ENCODE peak calls at places on chromosomes 16 and 17, in eight cellular contexts. I, M, Q, K, D, Z, A and W are unnamed samples.

GRCh38 chr17:7632492-7632894 is 2.6 kb downstream of the SHBG start:
- DNase-seq in Z (peak), Q (no peak), D (peak), A (no peak), K (peak), I (peak), M (peak), W (peak)

GRCh38 chr17:76682306-76682705 is 28.5 kb downstream of the MXRA7 start:
- DNase-seq in Z (no peak), D (no peak), A (no peak), Q (peak), M (no peak), I (no peak), K (no peak), W (no peak)

GRCh38 chr17:11324846-11325420 is 83.9 kb downstream of the SHISA6 start:
- DNase-seq in Z (no peak), D (no peak), Q (no peak), I (no peak), A (no peak), K (no peak), M (no peak), W (no peak)

GRCh38 chr16:31484491-31485171 is 1.7 kb downstream of the SLC5A2 start:
- DNase-seq in Q (no peak), Z (no peak), D (no peak), K (peak), M (no peak), A (no peak), I (peak), W (no peak)

GRCh38 chr16:81005644-81006471 is 827 bp downstream of the CMC2 start:
- DNase-seq in Z (peak), I (peak), M (no peak), Q (no peak), A (no peak), D (no peak), K (no peak), W (no peak)

GRCh38 chr16:4232541-4233386 is 9.1 kb downstream of the SRL start:
- DNase-seq in A (no peak), D (no peak), K (no peak), Z (no peak), Q (peak), M (no peak), I (no peak), W (no peak)

GRCh38 chr16:4537376-4538066 is 1.1 kb downstream of the CDIP1 start:
- DNase-seq in Q (no peak), A (no peak), Z (no peak), K (peak), M (peak), I (peak), D (no peak), W (no peak)

GRCh38 chr17:5941258-5941657 is 128.9 kb upstream of the WSCD1 start:
- DNase-seq in Q (no peak), K (no peak), I (no peak), D (no peak), A (no peak), M (no peak), Z (no peak), W (no peak)

GRCh38 chr16:83882118-83882879 is 16.6 kb upstream of the MLYCD start:
- DNase-seq in K (no peak), A (no peak), D (no peak), Q (peak), M (no peak), I (no peak), Z (no peak), W (no peak)

GRCh38 chr16:56634715-56635440 is 2.4 kb downstream of the MT1M start:
- DNase-seq in A (no peak), K (no peak), Q (no peak), I (no peak), D (no peak), Z (no peak), M (no peak), W (no peak)

GRCh38 chr16:57591870-57592485 is 36.5 kb upstream of the ADGRG1 start:
- DNase-seq in D (no peak), I (no peak), M (no peak), Z (no peak), A (peak), K (no peak), Q (no peak), W (no peak)

GRCh38 chr17:74447628-74448159 is 15.8 kb downstream of the GPRC5C start:
- DNase-seq in Z (no peak), I (no peak), Q (no peak), M (no peak), A (no peak), K (no peak), D (no peak), W (no peak)

GRCh38 chr16:35195173-35195863 is 1735.9 kb downstream of the TP53TG3F start:
- DNase-seq in A (no peak), Q (no peak), I (no peak), D (no peak), K (no peak), M (no peak), Z (no peak), W (no peak)

GRCh38 chr17:74981979-74982662 is 5.3 kb upstream of the CDR2L start:
- DNase-seq in A (peak), I (peak), Q (peak), Z (peak), M (peak), K (peak), D (peak), W (peak)

GRCh38 chr17:44952946-44953475 is 5.4 kb upstream of the KIF18B start:
- DNase-seq in Z (no peak), D (no peak), Q (no peak), I (no peak), A (no peak), K (no peak), M (no peak), W (no peak)

GRCh38 chr17:44942456-44942855 is 5.1 kb downstream of the KIF18B start:
- DNase-seq in K (no peak), A (no peak), D (no peak), Z (no peak), I (no peak), Q (no peak), M (no peak), W (no peak)

GRCh38 chr17:44948315-44948795 is 782 bp upstream of the KIF18B start:
- DNase-seq in I (no peak), A (no peak), K (no peak), Z (no peak), Q (no peak), M (no peak), D (no peak), W (no peak)

GRCh38 chr17:44941712-44942331 is 5.8 kb downstream of the KIF18B start:
- DNase-seq in M (no peak), D (no peak), I (no peak), Q (no peak), A (no peak), K (no peak), Z (no peak), W (no peak)

DNA sequence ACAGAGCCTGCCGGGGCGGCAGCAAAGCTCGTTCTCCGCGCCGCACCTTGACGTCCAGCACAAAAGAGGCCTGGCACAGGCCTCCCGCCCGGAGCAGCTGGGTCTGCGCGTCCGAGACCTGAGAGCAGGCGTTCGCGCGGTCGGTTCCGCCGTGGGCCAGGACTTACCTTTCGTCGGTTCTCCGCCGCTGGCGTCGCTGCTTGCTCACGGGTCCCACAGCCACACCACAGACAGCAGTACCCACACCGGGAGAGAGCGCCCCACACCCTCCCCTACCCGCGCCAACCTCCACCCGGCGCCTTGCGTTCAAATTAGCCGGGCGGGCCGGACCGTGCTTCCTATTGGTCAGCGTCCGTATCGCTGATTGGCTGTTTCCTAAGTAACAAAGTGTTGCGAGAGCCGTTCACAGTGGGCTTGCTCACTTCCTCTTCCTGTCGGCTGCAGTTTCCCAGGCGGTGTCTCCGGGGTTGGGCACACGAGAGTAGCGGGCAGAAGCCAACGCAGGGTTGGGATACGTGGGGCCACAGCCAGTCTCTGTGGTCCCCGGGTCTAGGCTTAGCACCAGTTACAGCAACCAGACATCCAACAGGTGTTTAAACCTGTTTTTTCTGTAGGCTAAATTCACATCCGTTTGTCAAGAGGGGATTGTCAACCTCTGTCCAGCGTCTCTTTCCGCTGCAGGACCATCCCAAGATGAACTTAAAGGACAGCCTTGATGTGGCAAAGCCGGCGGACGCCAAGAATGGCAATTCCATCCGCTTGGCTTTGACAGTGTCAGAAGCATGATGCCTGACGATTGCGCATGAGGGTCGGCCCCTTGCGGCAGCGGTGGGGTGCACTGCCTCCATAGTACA is at the start of gene KIF18B:
- DNase-seq in A (peak), Q (peak), K (peak), D (peak), M (peak), I (peak), Z (peak), W (peak)
- TF ChIP-seq CTCF in A (no peak), Q (no peak), K (peak), D (no peak), M (no peak), I (no peak), Z (peak), W (no peak)

GRCh38 chr16:7921360-7921759 is 588.7 kb downstream of the RBFOX1 start:
- DNase-seq in M (no peak), K (no peak), Z (no peak), D (no peak), A (peak), Q (no peak), I (no peak), W (no peak)
- TF ChIP-seq CTCF in M (no peak), K (no peak), Z (no peak), D (no peak), A (peak), Q (no peak), I (no peak), W (no peak)

GRCh38 chr17:17446666-17447155 is 30.1 kb upstream of the MED9 start:
- DNase-seq in M (no peak), I (no peak), A (no peak), K (no peak), Q (no peak), D (no peak), Z (no peak), W (no peak)

GRCh38 chr17:17447264-17447663 is 29.5 kb upstream of the MED9 start:
- DNase-seq in M (no peak), K (no peak), D (no peak), A (no peak), Z (no peak), Q (no peak), I (no peak), W (no peak)

GRCh38 chr17:17445296-17445924 is 31.4 kb upstream of the MED9 start:
- DNase-seq in A (no peak), K (no peak), M (no peak), Q (no peak), D (no peak), Z (no peak), I (no peak), W (no peak)

GRCh38 chr17:17448076-17448475 is 28.7 kb upstream of the MED9 start:
- DNase-seq in Z (no peak), K (no peak), Q (no peak), I (no peak), A (no peak), D (no peak), M (no peak), W (no peak)

DNA sequence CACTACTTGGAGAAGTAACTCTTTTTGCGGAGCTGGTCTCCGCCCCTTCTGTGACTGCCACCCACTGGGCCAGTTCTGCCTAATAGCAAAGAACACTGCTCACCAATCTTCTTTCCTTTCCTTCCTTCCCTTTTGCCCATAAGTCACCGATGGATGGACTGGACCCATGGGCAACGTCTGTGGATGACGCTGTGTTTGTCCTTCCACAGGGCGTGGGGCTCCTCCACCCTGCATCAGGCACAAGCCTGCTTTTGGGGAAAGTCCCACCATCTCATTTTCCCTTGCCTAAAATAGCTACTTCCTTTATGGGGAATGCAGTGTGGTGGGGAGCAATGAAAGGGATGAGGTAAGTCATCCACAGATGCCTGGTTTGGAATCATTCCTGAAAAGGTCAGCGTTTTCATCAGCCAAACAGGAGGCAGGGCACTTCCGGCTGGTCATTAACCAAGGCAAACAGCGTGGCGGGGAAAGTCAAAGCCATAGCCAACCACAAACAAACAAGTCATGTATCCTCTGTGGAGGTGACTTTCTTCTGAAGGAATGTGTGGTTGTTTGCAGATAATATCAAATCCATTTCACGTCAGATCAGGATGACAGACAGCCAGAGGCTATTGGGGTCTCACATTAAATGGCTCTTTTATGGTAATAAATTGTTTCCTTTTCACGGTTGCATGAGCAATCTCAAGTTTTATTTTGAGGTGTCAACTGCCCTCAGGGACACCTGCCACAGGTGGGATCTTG is 30.7 kb upstream of the MED9 start:
- DNase-seq in I (peak), Q (peak), M (no peak), A (no peak), K (peak), Z (no peak), D (no peak), W (no peak)
- TF ChIP-seq CTCF in I (no peak), Q (no peak), M (no peak), A (no peak), K (no peak), Z (no peak), D (no peak), W (no peak)

GRCh38 chr16:17304814-17305169 is 166.0 kb downstream of the XYLT1 start:
- DNase-seq in I (peak), K (no peak), M (no peak), Z (no peak), D (no peak), Q (no peak), A (no peak), W (no peak)

GRCh38 chr16:17309510-17309909 is 161.2 kb downstream of the XYLT1 start:
- DNase-seq in Z (no peak), Q (no peak), D (no peak), I (no peak), A (no peak), K (no peak), M (no peak), W (no peak)

GRCh38 chr16:17305694-17306093 is 165.1 kb downstream of the XYLT1 start:
- DNase-seq in M (no peak), K (no peak), Z (no peak), A (no peak), D (peak), Q (no peak), I (no peak), W (peak)

GRCh38 chr16:17306745-17307144 is 164.0 kb downstream of the XYLT1 start:
- DNase-seq in M (no peak), K (no peak), A (no peak), Z (no peak), I (no peak), D (no peak), Q (no peak), W (no peak)

DNA sequence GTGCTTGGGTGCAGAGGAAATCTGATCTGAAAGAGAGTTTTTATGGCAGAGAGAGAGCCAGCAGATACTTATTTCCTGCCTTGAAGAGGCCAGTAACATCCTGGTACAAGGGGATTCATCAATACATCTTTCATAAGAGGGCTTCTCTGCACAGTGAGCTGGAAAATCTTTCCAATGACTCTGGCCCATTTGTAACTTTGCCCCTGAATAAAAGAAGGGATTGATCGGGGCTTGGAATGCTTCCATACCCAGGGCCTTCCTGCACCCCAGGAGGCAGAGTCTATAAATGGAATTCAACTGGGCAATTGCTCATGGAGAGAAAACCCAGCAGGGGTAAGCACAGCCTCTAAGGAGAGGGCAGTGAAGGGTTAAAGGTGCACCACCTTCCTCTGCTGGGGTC is 163.3 kb downstream of the XYLT1 start:
- DNase-seq in D (no peak), K (no peak), A (no peak), Z (no peak), M (no peak), I (no peak), Q (no peak), W (no peak)
- TF ChIP-seq CTCF in D (no peak), K (no peak), A (no peak), Z (no peak), M (no peak), I (no peak), Q (no peak), W (no peak)

DNA sequence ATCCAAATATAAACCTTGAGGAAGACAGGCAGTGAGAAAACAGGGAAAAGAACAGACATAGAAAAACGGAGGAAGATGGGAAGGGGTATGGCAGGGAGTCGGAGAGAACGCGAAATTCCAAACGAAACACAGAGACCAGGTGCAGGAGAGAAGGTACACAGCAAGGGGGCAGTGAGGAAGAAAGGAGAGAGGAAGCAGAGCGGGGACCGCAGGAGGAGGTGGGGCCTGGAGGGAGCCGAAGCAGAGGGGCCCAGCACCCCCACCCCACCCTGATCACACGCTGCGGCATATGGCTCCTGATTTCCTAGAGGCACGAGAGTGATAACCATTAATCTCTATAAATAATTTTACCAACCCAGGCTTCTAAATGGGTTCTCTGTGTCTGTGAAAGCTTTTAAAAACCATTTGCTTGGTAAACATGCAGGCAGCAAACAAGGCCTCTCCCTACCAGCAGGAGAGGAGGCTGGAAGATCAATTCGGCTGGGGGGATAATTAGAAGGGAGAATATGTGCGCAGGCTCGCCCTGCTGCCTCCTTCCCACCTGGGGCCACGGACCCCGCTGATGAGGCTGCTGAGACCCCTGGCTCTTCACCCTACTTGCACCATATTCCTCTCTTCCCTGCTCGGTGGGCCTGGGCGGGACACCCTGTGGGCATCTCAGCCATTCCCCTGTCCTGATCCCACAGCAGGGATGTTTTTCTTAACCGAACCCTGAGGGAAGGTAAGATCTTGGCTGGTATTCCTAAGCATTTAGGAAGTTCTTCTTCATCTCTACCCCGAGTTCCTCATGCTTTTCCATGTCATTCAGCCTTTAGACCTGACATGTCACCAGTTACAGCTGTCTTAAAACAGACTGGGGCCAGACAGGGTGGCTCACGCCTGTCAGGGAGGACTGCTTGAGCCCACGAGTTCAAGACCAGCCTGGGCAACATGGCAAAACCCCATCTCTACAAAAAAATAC is 86.7 kb downstream of the TMEM132E start:
- DNase-seq in A (no peak), Q (no peak), M (no peak), I (no peak), D (no peak), Z (no peak), K (no peak), W (no peak)
- TF ChIP-seq CTCF in A (no peak), Q (no peak), M (no peak), I (no peak), D (no peak), Z (no peak), K (no peak), W (no peak)

DNA sequence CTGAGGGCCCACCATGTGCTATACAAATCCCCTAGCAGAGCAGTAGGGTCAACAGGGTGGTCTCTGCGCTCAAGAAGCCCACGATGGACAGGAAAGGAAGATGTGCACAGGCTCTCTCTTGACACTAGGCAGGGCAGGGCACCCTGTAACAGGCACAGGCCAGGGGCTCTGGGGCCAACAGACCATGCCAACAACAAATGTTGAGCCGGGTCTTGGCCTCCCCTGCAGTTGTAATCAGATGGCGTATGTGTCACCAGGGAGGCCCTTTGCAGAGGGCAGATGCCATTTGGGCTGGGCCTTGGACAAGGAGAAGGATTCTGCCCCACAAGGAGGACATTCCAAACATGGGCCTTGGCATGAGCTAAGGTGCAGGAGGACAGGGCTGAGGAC is 5.3 kb downstream of the TRPV1 start:
- DNase-seq in Q (no peak), K (no peak), D (no peak), Z (no peak), A (no peak), M (no peak), I (no peak), W (no peak)
- TF ChIP-seq CTCF in Q (no peak), K (no peak), D (no peak), Z (no peak), A (no peak), M (no peak), I (no peak), W (no peak)

GRCh38 chr17:55720917-55721836 is 1.5 kb downstream of the TMEM100 start:
- DNase-seq in A (no peak), Q (no peak), K (no peak), D (no peak), Z (no peak), I (no peak), M (no peak), W (no peak)

GRCh38 chr17:55722742-55723487 is at the start of gene TMEM100:
- DNase-seq in A (no peak), Z (no peak), D (no peak), Q (peak), I (peak), K (no peak), M (no peak), W (no peak)

GRCh38 chr17:55717898-55718735 is 4.5 kb downstream of the TMEM100 start:
- DNase-seq in A (peak), D (peak), M (peak), Z (peak), K (peak), Q (peak), I (peak), W (peak)

GRCh38 chr17:55723488-55723848 is 804 bp upstream of the TMEM100 start:
- DNase-seq in Q (no peak), A (no peak), I (no peak), M (no peak), K (no peak), D (no peak), Z (no peak), W (no peak)

GRCh38 chr17:55722016-55722706 is 503 bp downstream of the TMEM100 start:
- DNase-seq in M (no peak), I (no peak), A (no peak), Q (no peak), Z (no peak), K (no peak), D (no peak), W (no peak)
- TF ChIP-seq CTCF in M (no peak), I (no peak), A (no peak), Q (no peak), Z (no peak), K (no peak), D (no peak), W (no peak)